ENCODE peak calls at places on chromosome 21, in six cellular contexts. B is transverse colon, L is H1, I is heart right ventricle, X is right lobe of liver, O is mammary epithelial cell. Q is an unnamed sample.

GRCh38 chr21:35974801-35975200 is 85.5 kb downstream of the SETD4 start:
- DNase-seq in B (no peak), L (no peak), I (no peak), X (no peak), O (no peak), Q (no peak)

GRCh38 chr21:30102881-30103280 is 63.7 kb downstream of the CLDN17 start:
- DNase-seq in B (no peak), L (no peak), I (no peak), X (no peak), O (no peak), Q (no peak)

GRCh38 chr21:37220433-37220980 is 46.6 kb downstream of the VPS26C start:
- DNase-seq in B (peak; percentile 23), L (no peak), I (no peak), X (peak; percentile 44), O (peak; percentile 11), Q (no peak)

GRCh38 chr21:43268086-43268803 is 99.4 kb downstream of the CRYAA start:
- DNase-seq in B (no peak), L (no peak), I (no peak), X (no peak), O (no peak), Q (no peak)

GRCh38 chr21:41611966-41612606 is 104.1 kb upstream of the TMPRSS2 start:
- DNase-seq in B (peak; percentile 77), L (peak; percentile 73), I (no peak), X (no peak), O (peak; percentile 69), Q (peak; percentile 43)

GRCh38 chr21:21003701-21004100 is 5.5 kb downstream of the NCAM2 start:
- DNase-seq in B (no peak), L (no peak), I (no peak), X (no peak), O (no peak), Q (peak; percentile 41)

GRCh38 chr21:46564391-46564790 is 40.5 kb downstream of the S100B start:
- DNase-seq in B (no peak), L (no peak), I (no peak), X (no peak), O (no peak), Q (no peak)

GRCh38 chr21:42163511-42163863 is 55.5 kb upstream of the ABCG1 start:
- DNase-seq in B (no peak), L (no peak), I (no peak), X (no peak), O (no peak), Q (no peak)

GRCh38 chr21:36973986-36974850 is 7.7 kb upstream of the HLCS start:
- DNase-seq in B (no peak), L (no peak), I (no peak), X (no peak), O (no peak), Q (no peak)

GRCh38 chr21:37198989-37199924 is 67.9 kb downstream of the VPS26C start:
- DNase-seq in B (no peak), L (no peak), I (no peak), X (no peak), O (peak; percentile 91), Q (no peak)

GRCh38 chr21:40839551-40839950 is 7.4 kb downstream of the DSCAM start:
- DNase-seq in B (no peak), L (no peak), I (no peak), X (no peak), O (no peak), Q (no peak)

GRCh38 chr21:43762303-43763128 is 13.6 kb downstream of the CSTB start:
- DNase-seq in B (no peak), L (no peak), I (no peak), X (no peak), O (peak; percentile 76), Q (no peak)

GRCh38 chr21:35529141-35529863 is 480.2 kb upstream of the RUNX1 start:
- DNase-seq in B (no peak), L (no peak), I (no peak), X (no peak), O (no peak), Q (no peak)

GRCh38 chr21:35376406-35377135 is 327.5 kb upstream of the RUNX1 start:
- DNase-seq in B (no peak), L (no peak), I (no peak), X (no peak), O (no peak), Q (no peak)

GRCh38 chr21:42527127-42527488 is 13.5 kb downstream of the SLC37A1 start:
- DNase-seq in B (no peak), L (no peak), I (no peak), X (no peak), O (no peak), Q (no peak)

GRCh38 chr21:25501996-25502665 is 105.2 kb downstream of the MRPL39 start:
- DNase-seq in B (no peak), L (no peak), I (no peak), X (no peak), O (peak; percentile 3), Q (no peak)

GRCh38 chr21:27202301-27202700 is 235.4 kb upstream of the ADAMTS5 start:
- DNase-seq in B (no peak), L (no peak), I (no peak), X (no peak), O (no peak), Q (no peak)

GRCh38 chr21:25871566-25871965 is 136.8 kb downstream of the GABPA start:
- DNase-seq in B (no peak), L (peak; percentile 58), I (no peak), X (no peak), O (no peak), Q (no peak)

GRCh38 chr21:41188476-41189146 is 20.7 kb downstream of the BACE2 start:
- DNase-seq in B (no peak), L (no peak), I (no peak), X (no peak), O (no peak), Q (no peak)

GRCh38 chr21:42466700-42467612 is 29.1 kb downstream of the RSPH1 start:
- DNase-seq in B (peak; percentile 41), L (no peak), I (no peak), X (no peak), O (no peak), Q (no peak)

GRCh38 chr21:25638634-25639166 is 358 bp upstream of the JAM2 start:
- DNase-seq in B (no peak), L (no peak), I (no peak), X (no peak), O (no peak), Q (no peak)

GRCh38 chr21:46552274-46552673 is 52.6 kb downstream of the S100B start:
- DNase-seq in B (no peak), L (no peak), I (no peak), X (no peak), O (no peak), Q (no peak)

GRCh38 chr21:34080693-34081092 is 7.3 kb downstream of the MRPS6 start:
- DNase-seq in B (peak; percentile 22), L (no peak), I (no peak), X (no peak), O (no peak), Q (no peak)
- H3K4me3 ChIP-seq in B (no peak overlapping the region), L (no peak overlapping the region), I (no peak overlapping the region), X (no peak overlapping the region), O (no peak overlapping the region), Q (no peak overlapping the region)

DNA sequence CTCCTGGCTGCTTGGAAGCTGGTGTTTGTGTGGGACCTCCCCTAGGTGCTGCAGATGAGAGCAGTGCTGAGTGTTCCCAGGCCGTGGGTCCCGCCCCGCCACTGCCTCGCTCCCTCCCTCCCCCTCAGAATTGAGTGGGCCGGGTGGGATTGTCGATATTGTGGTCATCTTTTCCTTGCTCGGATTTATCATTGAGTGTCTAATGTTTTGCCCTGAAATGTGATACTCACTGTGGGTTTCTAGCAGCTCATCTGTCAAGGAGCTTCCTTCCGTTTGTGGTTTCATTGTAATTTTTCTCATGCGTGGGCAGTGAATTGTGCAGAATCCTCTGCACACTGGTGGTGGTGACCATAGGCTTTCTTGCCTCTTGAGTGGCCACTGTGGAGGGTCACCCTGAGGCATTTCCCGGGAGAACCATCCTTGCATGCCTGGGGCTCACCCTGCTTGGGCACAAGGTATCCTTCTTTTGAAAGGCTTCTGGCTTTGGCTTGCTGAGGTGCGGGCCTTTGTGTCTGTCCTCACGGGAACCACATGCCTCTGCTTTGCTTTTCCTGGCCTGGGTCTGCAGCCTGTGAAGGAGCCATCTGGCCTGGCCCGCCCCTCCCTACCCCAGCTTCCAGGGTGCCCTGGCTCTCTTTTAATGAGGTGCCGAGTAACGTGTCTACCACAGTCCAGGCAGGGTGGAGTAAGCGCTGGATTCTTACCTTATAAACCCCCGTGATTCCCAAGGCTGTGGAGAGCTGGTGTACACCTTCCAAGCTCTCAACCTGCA is 25.6 kb downstream of the SLX9 start:
- DNase-seq in B (no peak), L (no peak), I (no peak), X (no peak), O (no peak), Q (no peak)
- H3K4me1 ChIP-seq in B (peaks cover 34% of the 10 kb centered on the region), L (no peaks in the 10 kb centered on the region), I (peaks cover 83% of the 10 kb centered on the region), X (no peaks in the 10 kb centered on the region), O (peaks cover 70% of the 10 kb centered on the region), Q (no peaks in the 10 kb centered on the region)

GRCh38 chr21:32240708-32241433 is 38.0 kb downstream of the MIS18A start:
- DNase-seq in B (no peak), L (no peak), I (no peak), X (no peak), O (no peak), Q (no peak)
- H3K27ac ChIP-seq in B (no peak overlapping the region), L (no peak overlapping the region), I (no peak overlapping the region), X (no peak overlapping the region), O (no peak overlapping the region), Q (no peak overlapping the region)

DNA sequence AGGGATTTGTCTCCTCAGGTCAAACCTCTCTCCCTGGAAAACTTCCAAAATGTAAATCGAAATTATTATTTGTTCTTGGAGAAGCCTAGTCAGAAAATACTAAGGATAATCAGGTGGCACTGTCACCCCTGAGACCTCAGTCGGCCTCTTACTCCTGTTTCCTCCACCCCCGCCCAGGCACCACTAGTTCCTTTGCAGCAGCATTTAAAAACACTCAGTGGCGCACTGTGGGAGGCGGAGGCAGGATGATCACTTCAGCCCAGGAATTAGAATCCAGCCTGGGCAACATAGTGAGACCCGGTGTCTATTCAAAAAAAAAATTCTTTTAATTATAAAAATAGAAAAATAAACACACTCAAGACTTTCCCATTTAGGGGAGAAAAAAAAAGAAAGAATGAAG is 18.0 kb upstream of the IFNAR2 start:
- DNase-seq in B (no peak), L (no peak), I (no peak), X (no peak), O (no peak), Q (no peak)
- H3K4me3 ChIP-seq in B (no peak overlapping the region), L (no peak overlapping the region), I (no peak overlapping the region), X (no peak overlapping the region), O (no peak overlapping the region), Q (no peak overlapping the region)

DNA sequence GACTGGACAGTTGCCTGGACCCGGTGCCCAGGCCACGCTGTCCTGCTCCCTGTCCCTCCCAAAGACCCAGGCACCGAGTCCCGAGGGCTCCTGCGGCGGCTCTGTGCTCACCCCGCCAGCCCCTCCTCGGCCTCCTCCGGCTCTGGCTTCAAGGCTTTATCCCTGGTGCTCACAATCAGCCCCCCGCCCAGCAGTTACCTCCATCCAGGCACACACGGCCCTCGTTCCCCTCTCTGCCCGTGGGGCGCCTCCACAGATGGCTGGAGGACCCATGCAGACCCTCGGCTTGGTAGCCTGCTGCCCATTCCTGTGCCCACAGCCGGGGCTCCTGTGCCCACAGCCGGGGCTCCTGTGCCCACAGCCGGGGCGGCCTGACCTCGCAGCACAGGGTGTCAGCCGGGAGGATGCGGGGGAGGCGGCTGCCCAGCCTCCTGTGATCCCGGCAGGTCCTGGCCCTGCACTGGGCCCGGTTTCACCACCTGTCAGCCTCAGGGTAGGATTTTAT is 52.3 kb upstream of the COL18A1 start:
- DNase-seq in B (no peak), L (no peak), I (no peak), X (no peak), O (no peak), Q (no peak)
- H3K4me1 ChIP-seq in B (peaks cover 6% of the 10 kb centered on the region), L (no peaks in the 10 kb centered on the region), I (peaks cover 84% of the 10 kb centered on the region), X (no peaks in the 10 kb centered on the region), O (no peaks in the 10 kb centered on the region), Q (peaks cover 3% of the 10 kb centered on the region)

Q was measured in iPS DF 6.9.